ENCODE peak calls at places on chromosomes 16 and 17, in seven cellular contexts. M is testis, N is lower leg skin, D is fibroblast of lung, Y is cardiac fibroblast, A is Peyer's patch, O is mucosa of descending colon. F is an unnamed sample.

GRCh38 chr17:66483946-66484345 is 181.5 kb downstream of the PRKCA start:
- DNase-seq in A (no peak), M (no peak), O (no peak), Y (no peak), N (no peak), D (no peak), F (no peak)

GRCh38 chr17:62727916-62728672 is 80.0 kb downstream of the MARCHF10 start:
- DNase-seq in M (no peak), Y (no peak), O (no peak), A (peak; percentile 6), N (peak; percentile 50), D (no peak), F (no peak)

GRCh38 chr17:46968896-46969295 is 10.2 kb downstream of the RPRML start:
- DNase-seq in O (no peak), D (no peak), M (no peak), Y (no peak), N (no peak), A (no peak), F (no peak)

GRCh38 chr17:787641-788221 is 5.6 kb downstream of the MRM3 start:
- DNase-seq in Y (no peak), N (peak; percentile 65), O (no peak), A (no peak), D (no peak), M (no peak), F (no peak)

GRCh38 chr16:72950669-72951068 is 97.3 kb downstream of the ZFHX3 start:
- DNase-seq in N (no peak), D (no peak), Y (no peak), M (no peak), O (no peak), A (no peak), F (no peak)

GRCh38 chr16:10885246-10885645 is 8.2 kb downstream of the CIITA start:
- DNase-seq in N (no peak), A (peak; percentile 50), D (no peak), M (no peak), O (peak; percentile 25), Y (no peak), F (no peak)

GRCh38 chr17:58741121-58741625 is 14.5 kb upstream of the PPM1E start:
- DNase-seq in O (no peak), M (no peak), N (no peak), D (peak; percentile 24), Y (peak; percentile 15), A (no peak), F (peak; percentile 74)

GRCh38 chr16:27818231-27818630 is 245.3 kb downstream of the GSG1L start:
- DNase-seq in A (no peak), D (no peak), O (no peak), Y (no peak), M (no peak), N (no peak), F (no peak)

GRCh38 chr17:32609085-32609484 is 122.3 kb downstream of the CDK5R1 start:
- DNase-seq in N (no peak), Y (no peak), D (peak; percentile 32), A (peak; percentile 88), O (peak; percentile 33), M (no peak), F (no peak)

GRCh38 chr17:65156835-65157565 is 19.8 kb downstream of the RGS9 start:
- DNase-seq in D (no peak), O (peak; percentile 40), Y (no peak), N (no peak), M (no peak), A (no peak), F (no peak)

GRCh38 chr16:83967838-83968482 is at the start of gene NECAB2:
- DNase-seq in N (no peak), Y (peak; percentile 47), O (peak; percentile 43), D (peak; percentile 20), A (no peak), M (peak; percentile 46), F (peak; percentile 18)

GRCh38 chr17:29594441-29595090 is 1.6 kb downstream of the ANKRD13B start:
- DNase-seq in A (peak; percentile 47), O (no peak), Y (no peak), M (no peak), N (no peak), D (no peak), F (no peak)

GRCh38 chr17:27384261-27384701 is 72.0 kb upstream of the KSR1 start:
- DNase-seq in D (peak; percentile 98), N (peak; percentile 76), Y (peak; percentile 95), M (peak; percentile 30), A (no peak), O (no peak), F (peak; percentile 54)

GRCh38 chr17:36791150-36791653 is 146.1 kb upstream of the LHX1 start:
- DNase-seq in N (peak; percentile 53), A (no peak), O (no peak), Y (no peak), M (no peak), D (no peak), F (no peak)

GRCh38 chr17:9958586-9959281 is 53.7 kb upstream of the RCVRN start:
- DNase-seq in A (no peak), Y (no peak), O (no peak), D (no peak), N (no peak), M (no peak), F (no peak)

GRCh38 chr17:4134756-4135155 is 8.1 kb downstream of the ZZEF1 start:
- DNase-seq in A (peak; percentile 66), M (no peak), O (peak; percentile 52), N (no peak), D (no peak), Y (no peak), F (no peak)
- H3K4me3 ChIP-seq in A (no peak overlapping the region), M (no peak overlapping the region), O (no peak overlapping the region), N (no peak overlapping the region), D (no peak overlapping the region), Y (no peak overlapping the region), F (no peak overlapping the region)

GRCh38 chr17:18360518-18360917 is 2.8 kb downstream of the SHMT1 start:
- DNase-seq in O (no peak), D (no peak), M (no peak), Y (no peak), N (no peak), A (no peak), F (no peak)

GRCh38 chr17:18361837-18362380 is 1.4 kb downstream of the SHMT1 start:
- DNase-seq in N (no peak), A (no peak), M (no peak), D (no peak), Y (no peak), O (no peak), F (no peak)

GRCh38 chr17:18363021-18363941 is at the start of gene SHMT1:
- DNase-seq in N (peak; percentile 99), M (peak; percentile 97), Y (peak; percentile 90), A (peak; percentile 98), D (peak; percentile 85), O (peak; percentile 95), F (peak; percentile 86)

GRCh38 chr17:18364166-18364565 is 816 bp upstream of the SHMT1 start:
- DNase-seq in Y (no peak), O (no peak), A (no peak), N (no peak), M (no peak), D (no peak), F (no peak)

GRCh38 chr17:18362509-18363020 is 785 bp downstream of the SHMT1 start:
- DNase-seq in D (peak; percentile 33), O (peak; percentile 64), A (peak; percentile 85), N (peak; percentile 92), Y (peak; percentile 36), M (peak; percentile 89), F (peak; percentile 28)
- TF ChIP-seq CTCF in D (no peak), O (no peak), A (no peak), N (no peak), Y (no peak), M (no peak), F (no peak)

GRCh38 chr17:80546267-80546666 is 1.6 kb downstream of the RPTOR start:
- DNase-seq in A (no peak), Y (no peak), O (no peak), N (no peak), D (no peak), M (no peak), F (no peak)
- H3K4me3 ChIP-seq in A (no peak overlapping the region), Y (no peak overlapping the region), O (no peak overlapping the region), N (no peak overlapping the region), D (peak overlapping the region; percentile 5), M (no peak overlapping the region), F (peak overlapping the region; percentile 89)

DNA sequence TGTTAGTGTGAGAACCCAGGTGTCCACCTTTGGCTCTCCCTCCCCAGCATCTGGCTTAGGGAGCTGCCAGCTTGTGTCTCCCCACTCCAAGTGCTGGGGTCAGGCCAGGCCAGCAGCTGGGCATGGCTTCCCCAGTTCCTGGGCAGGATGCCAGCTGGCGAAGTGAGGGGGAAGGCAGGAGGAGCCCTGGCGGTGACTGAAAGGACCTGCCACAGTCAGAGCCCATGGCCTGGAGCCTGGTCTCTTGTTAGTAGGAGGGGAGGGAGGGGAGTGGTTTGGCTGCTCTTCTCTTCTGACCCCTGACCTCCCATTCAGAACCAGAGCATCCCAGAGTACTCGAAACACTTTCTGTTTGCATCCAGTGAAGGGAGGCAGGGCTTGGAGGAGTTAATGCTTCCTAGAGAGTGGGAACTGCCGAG is 586 bp downstream of the CHD3 start:
- DNase-seq in O (peak; percentile 95), M (peak; percentile 97), Y (peak; percentile 98), D (peak; percentile 83), A (peak; percentile 92), N (peak; percentile 98), F (peak; percentile 96)
- TF ChIP-seq CTCF in O (peak; percentile 30), M (peak; percentile 30), Y (peak; percentile 56), D (peak; percentile 33), A (no peak), N (no peak), F (peak; percentile 54)

GRCh38 chr17:78725448-78726021 is 56.5 kb downstream of the CYTH1 start:
- DNase-seq in O (no peak), M (no peak), D (no peak), A (no peak), N (peak; percentile 40), Y (no peak), F (no peak)

GRCh38 chr17:78728495-78728894 is 53.6 kb downstream of the CYTH1 start:
- DNase-seq in N (no peak), D (no peak), M (no peak), A (no peak), Y (no peak), O (no peak), F (no peak)

GRCh38 chr17:78727476-78728229 is 54.4 kb downstream of the CYTH1 start:
- DNase-seq in D (no peak), N (peak; percentile 74), O (no peak), Y (no peak), M (no peak), A (no peak), F (no peak)

GRCh38 chr17:78726471-78727010 is 55.5 kb downstream of the CYTH1 start:
- DNase-seq in Y (no peak), O (no peak), N (peak; percentile 53), D (no peak), M (no peak), A (no peak), F (no peak)

GRCh38 chr17:78727057-78727456 is 55.0 kb downstream of the CYTH1 start:
- DNase-seq in Y (no peak), A (no peak), D (no peak), N (no peak), O (no peak), M (no peak), F (no peak)
- H3K4me3 ChIP-seq in Y (no peak overlapping the region), A (no peak overlapping the region), D (no peak overlapping the region), N (no peak overlapping the region), O (no peak overlapping the region), M (no peak overlapping the region), F (no peak overlapping the region)

F was measured in fibroblast of villous mesenchyme.